ENCODE peak calls at places on chromosomes 13 and 19, in six cellular contexts. D is BE2C, C is lower lobe of right lung, K is AG04450, Z is choroid plexus epithelial cell, N is AG10803. V is an unnamed sample.
A peak's percentile ranks its signal among the peaks of the same experiment; 100 is the strongest.

GRCh38 chr13:22194106-22194810 is 523.4 kb downstream of the FGF9 start:
- DNase-seq in D (no peak), C (no peak), K (no peak), Z (no peak), N (peak; percentile 20), V (no peak)

GRCh38 chr13:30730526-30730925 is 4.8 kb upstream of the ALOX5AP start:
- DNase-seq in D (peak; percentile 43), C (no peak), K (no peak), Z (no peak), N (no peak), V (no peak)

GRCh38 chr13:25490236-25490635 is 118.5 kb downstream of the ATP8A2 start:
- DNase-seq in D (no peak), C (no peak), K (no peak), Z (no peak), N (no peak), V (no peak)

GRCh38 chr13:112959206-112959605 is 9.8 kb upstream of the MCF2L start:
- DNase-seq in D (no peak), C (no peak), K (no peak), Z (no peak), N (no peak), V (no peak)

GRCh38 chr13:39259371-39259770 is 221.1 kb downstream of the NHLRC3 start:
- DNase-seq in D (no peak), C (no peak), K (no peak), Z (no peak), N (no peak), V (peak; percentile 35)

GRCh38 chr19:5292843-5293606 is 47.6 kb downstream of the PTPRS start:
- DNase-seq in D (peak; percentile 80), C (peak; percentile 54), K (peak; percentile 36), Z (peak; percentile 69), N (peak; percentile 75), V (peak; percentile 91)

GRCh38 chr13:94947965-94948371 is 235.6 kb upstream of the SOX21 start:
- DNase-seq in D (no peak), C (no peak), K (no peak), Z (no peak), N (no peak), V (no peak)

GRCh38 chr19:42074513-42075363 is 1.2 kb upstream of the ZNF574 start:
- DNase-seq in D (no peak), C (no peak), K (no peak), Z (no peak), N (no peak), V (peak; percentile 66)

DNA sequence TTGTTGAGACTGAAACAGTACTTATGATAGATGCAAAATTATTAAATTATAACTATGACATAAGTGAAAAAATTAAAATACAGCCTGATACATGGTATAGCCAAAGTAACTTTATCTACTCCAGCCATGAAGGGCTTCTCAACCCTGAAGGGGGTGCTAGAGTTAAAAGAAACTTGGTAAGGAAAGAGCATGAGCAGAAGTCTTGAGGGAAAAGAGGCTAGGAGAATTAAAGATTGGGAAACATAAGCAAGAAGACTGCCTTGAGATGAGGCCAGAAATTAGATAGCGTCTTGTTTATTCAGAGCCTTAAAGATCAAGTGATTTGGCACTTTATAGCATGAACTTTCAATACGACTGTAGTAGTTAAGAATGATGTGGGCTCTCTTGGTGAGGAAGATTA is 385.5 kb upstream of the PRR20A start:
- DNase-seq in D (no peak), C (no peak), K (no peak), Z (no peak), N (no peak), V (no peak)
- TF ChIP-seq CTCF in D (peak; percentile 24), C (no peak), K (no peak), Z (no peak), N (no peak), V (no peak)

GRCh38 chr13:40812724-40813445 is 23.5 kb downstream of the SLC25A15 start:
- DNase-seq in D (no peak), C (no peak), K (peak; percentile 16), Z (peak; percentile 19), N (no peak), V (no peak)

GRCh38 chr13:40812102-40812501 is 22.7 kb downstream of the SLC25A15 start:
- DNase-seq in D (no peak), C (no peak), K (no peak), Z (no peak), N (no peak), V (no peak)

GRCh38 chr13:40809471-40809870 is 20.1 kb downstream of the SLC25A15 start:
- DNase-seq in D (no peak), C (no peak), K (no peak), Z (no peak), N (no peak), V (no peak)

GRCh38 chr13:40814803-40815202 is 25.4 kb downstream of the SLC25A15 start:
- DNase-seq in D (no peak), C (no peak), K (no peak), Z (peak; percentile 21), N (no peak), V (no peak)

GRCh38 chr13:40813662-40814454 is 24.4 kb downstream of the SLC25A15 start:
- DNase-seq in D (peak; percentile 18), C (no peak), K (no peak), Z (peak; percentile 66), N (no peak), V (peak; percentile 49)
- TF ChIP-seq CTCF in D (peak; percentile 76), C (peak; percentile 50), K (peak; percentile 52), Z (peak; percentile 65), N (peak; percentile 61), V (peak; percentile 46)

GRCh38 chr13:26503826-26504594 is 53.5 kb upstream of the WASF3 start:
- DNase-seq in D (no peak), C (no peak), K (no peak), Z (no peak), N (no peak), V (no peak)

GRCh38 chr13:26500618-26501320 is 56.7 kb upstream of the WASF3 start:
- DNase-seq in D (no peak), C (no peak), K (no peak), Z (no peak), N (no peak), V (no peak)

GRCh38 chr13:26499209-26499601 is 58.3 kb upstream of the WASF3 start:
- DNase-seq in D (no peak), C (no peak), K (no peak), Z (no peak), N (no peak), V (no peak)

GRCh38 chr13:26498524-26499208 is 58.8 kb upstream of the WASF3 start:
- DNase-seq in D (no peak), C (no peak), K (no peak), Z (peak; percentile 44), N (no peak), V (no peak)

GRCh38 chr13:26502826-26503225 is 54.7 kb upstream of the WASF3 start:
- DNase-seq in D (no peak), C (no peak), K (peak; percentile 24), Z (peak; percentile 94), N (peak; percentile 86), V (no peak)
- TF ChIP-seq CTCF in D (no peak), C (no peak), K (peak; percentile 44), Z (peak; percentile 58), N (peak; percentile 50), V (no peak)

DNA sequence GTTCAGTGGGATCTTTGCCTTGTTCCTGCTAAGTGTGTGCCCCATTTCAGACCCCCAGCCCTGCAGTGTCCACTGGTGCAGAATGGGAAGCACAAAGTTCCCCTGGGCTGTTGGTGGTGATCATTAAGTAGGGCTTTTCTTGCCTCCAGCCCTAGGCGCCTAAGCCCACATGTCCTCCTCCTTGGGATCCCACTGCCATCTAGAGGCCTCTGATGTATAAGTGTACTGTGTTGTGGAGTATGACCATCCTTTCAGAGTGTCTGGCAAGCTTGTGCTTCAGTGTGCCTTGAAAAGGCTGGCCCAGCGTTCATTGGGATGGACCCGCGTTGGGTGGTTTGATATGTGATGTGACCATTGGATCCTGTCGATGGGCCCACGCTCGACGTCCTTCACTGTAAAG is 71.2 kb downstream of the WASF3 start:
- DNase-seq in D (no peak), C (no peak), K (no peak), Z (peak; percentile 76), N (peak; percentile 54), V (no peak)
- TF ChIP-seq CTCF in D (peak; percentile 25), C (no peak), K (peak; percentile 29), Z (peak; percentile 63), N (peak; percentile 60), V (no peak)

GRCh38 chr19:16525751-16526481 is 16.3 kb downstream of the CHERP start:
- DNase-seq in D (no peak), C (no peak), K (no peak), Z (no peak), N (no peak), V (no peak)

GRCh38 chr19:16530540-16531379 is 11.5 kb downstream of the CHERP start:
- DNase-seq in D (no peak), C (no peak), K (no peak), Z (no peak), N (no peak), V (no peak)

GRCh38 chr19:16529466-16530144 is 12.6 kb downstream of the CHERP start:
- DNase-seq in D (no peak), C (no peak), K (no peak), Z (no peak), N (no peak), V (no peak)

GRCh38 chr19:16527334-16527935 is 14.8 kb downstream of the CHERP start:
- DNase-seq in D (no peak), C (no peak), K (no peak), Z (no peak), N (no peak), V (no peak)

DNA sequence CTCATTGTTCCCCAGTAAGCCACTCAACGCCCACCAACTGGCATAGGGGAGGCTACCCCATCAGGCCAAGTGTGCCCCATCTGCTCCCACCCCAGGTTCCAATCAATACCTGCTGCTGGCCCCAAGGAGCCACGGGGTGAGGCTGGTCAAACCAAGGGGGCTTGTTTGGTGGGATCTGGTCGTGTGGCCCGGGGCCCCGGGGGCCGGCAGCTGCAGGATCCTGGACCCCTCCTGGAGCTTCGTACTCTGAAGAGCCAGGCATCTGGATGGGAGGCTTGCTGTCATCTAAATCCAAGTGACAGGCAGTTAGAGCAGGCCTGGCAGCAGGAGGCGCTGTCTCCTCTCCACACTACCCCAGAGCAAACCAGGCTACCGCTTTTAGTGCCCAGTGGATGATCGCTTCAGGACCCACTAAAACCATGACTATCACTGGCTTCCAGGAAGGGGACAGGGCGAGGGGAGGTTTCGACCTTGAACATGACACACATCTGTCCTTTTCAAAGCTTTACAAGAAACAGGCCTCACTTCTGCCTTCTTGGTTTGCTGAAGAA is 14.2 kb downstream of the CHERP start:
- DNase-seq in D (peak; percentile 58), C (no peak), K (no peak), Z (peak; percentile 40), N (no peak), V (peak; percentile 69)
- TF ChIP-seq CTCF in D (peak; percentile 62), C (peak; percentile 27), K (peak; percentile 26), Z (peak; percentile 62), N (peak; percentile 28), V (peak; percentile 37)

DNA sequence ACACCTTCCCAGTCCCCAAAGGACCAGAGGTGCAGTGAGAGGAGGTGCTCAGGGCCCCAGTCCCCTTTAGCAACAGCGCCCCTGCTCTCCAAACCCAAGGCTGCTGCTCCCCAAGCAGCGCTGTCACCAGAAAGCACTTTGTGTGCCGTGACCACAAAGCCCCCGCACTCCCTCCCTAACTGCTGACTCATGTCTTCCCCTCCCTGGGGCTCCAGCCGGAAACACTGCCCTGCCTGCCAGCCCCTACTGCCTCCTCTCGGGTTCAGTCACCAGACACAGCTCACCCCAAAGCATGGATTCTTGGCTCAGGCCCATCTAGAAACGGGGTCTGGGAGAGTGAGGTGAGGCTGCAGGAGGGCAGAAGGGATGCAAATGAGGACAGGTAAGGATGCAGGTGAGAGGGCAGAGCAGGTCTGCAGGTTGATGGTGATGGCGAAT is 4.9 kb upstream of the TNFSF14 start:
- DNase-seq in D (no peak), C (peak; percentile 73), K (no peak), Z (peak; percentile 60), N (peak; percentile 50), V (peak; percentile 90)
- TF ChIP-seq CTCF in D (no peak), C (no peak), K (no peak), Z (no peak), N (no peak), V (peak; percentile 26)